ENCODE peak calls at places on chromosomes 13 and 19, in four cellular contexts. S is HepG2, P is A549, F is K562. X is an unnamed sample.

GRCh38 chr13:73913043-73913740 is 221.0 kb downstream of the KLF12 start:
- DNase-seq in S (no peak), P (no peak), F (no peak), X (no peak)

GRCh38 chr19:6232567-6232966 is 47.2 kb downstream of the MLLT1 start:
- DNase-seq in S (no peak), P (no peak), F (no peak), X (no peak)

GRCh38 chr13:24630851-24631341 is 49.3 kb upstream of the ATP12A start:
- DNase-seq in S (no peak), P (no peak), F (peak; percentile 35), X (no peak)

GRCh38 chr19:14004619-14005380 is 1.3 kb downstream of the RFX1 start:
- DNase-seq in S (peak; percentile 58), P (no peak), F (peak; percentile 29), X (no peak)

GRCh38 chr13:62092536-62092935 is 676.9 kb upstream of the PCDH20 start:
- DNase-seq in S (no peak), P (no peak), F (no peak), X (no peak)

GRCh38 chr19:3575260-3575741 is 2.6 kb downstream of the HMG20B start:
- DNase-seq in S (peak; percentile 55), P (peak; percentile 83), F (no peak), X (peak; percentile 76)

GRCh38 chr19:44988896-44989563 is 12.2 kb upstream of the RELB start:
- DNase-seq in S (peak; percentile 52), P (peak; percentile 75), F (peak; percentile 80), X (peak; percentile 86)

GRCh38 chr13:99827011-99827410 is 144.6 kb downstream of the ZIC5 start:
- DNase-seq in S (no peak), P (no peak), F (no peak), X (no peak)

GRCh38 chr19:8302734-8303133 is 5.4 kb downstream of the CD320 start:
- DNase-seq in S (no peak), P (no peak), F (no peak), X (peak; percentile 5)

GRCh38 chr13:54750521-54750920 is 1721.9 kb downstream of the OLFM4 start:
- DNase-seq in S (no peak), P (no peak), F (no peak), X (no peak)

GRCh38 chr19:14686411-14686810 is 3.4 kb upstream of the ZNF333 start:
- DNase-seq in S (peak; percentile 8), P (peak; percentile 47), F (no peak), X (peak; percentile 25)

GRCh38 chr13:21486322-21486721 is 27.2 kb upstream of the ZDHHC20 start:
- DNase-seq in S (no peak), P (no peak), F (no peak), X (no peak)
- TF ChIP-seq NR3C1 in S (no peak), P (no peak), F (no peak), X (no peak)

DNA sequence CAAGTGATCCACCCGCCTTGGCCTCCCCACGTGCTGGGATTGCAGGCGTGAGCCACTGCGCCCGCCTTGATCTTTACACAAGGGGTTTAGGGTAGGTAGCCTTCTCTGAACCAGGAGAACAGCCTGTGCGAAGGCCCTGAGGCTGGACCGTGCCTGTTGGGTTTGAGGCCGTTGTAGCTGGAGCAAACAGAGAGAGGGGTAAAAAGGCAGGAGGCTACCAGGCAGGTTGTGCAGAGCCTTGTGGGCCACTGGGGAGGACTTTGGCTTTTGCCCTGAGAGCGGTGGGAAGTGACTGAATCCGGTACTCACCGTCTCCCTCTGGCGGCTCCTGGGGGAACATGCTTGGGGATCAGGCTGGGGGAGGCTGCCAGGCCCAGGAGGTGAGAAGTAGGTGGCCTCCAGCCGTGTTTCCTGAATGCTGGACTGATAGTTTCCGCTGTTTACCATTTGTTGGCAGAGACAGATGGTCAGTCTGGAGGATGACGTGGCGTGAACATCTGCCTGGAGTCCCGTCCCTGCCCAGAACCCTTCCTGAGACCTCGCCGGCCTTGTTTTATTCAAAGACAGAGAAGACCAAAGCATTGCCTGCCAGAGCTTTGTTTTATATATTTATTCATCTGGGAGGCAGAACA is 24.6 kb downstream of the SPC24 start:
- DNase-seq in S (peak; percentile 87), P (peak; percentile 79), F (peak; percentile 75), X (peak; percentile 90)
- TF ChIP-seq NR3C1 in S (no peak), P (no peak), F (no peak), X (no peak)

GRCh38 chr19:21210037-21210621 is 68.3 kb downstream of the ZNF431 start:
- DNase-seq in S (peak; percentile 86), P (no peak), F (no peak), X (no peak)
- TF ChIP-seq NR3C1 in S (no peak), P (no peak), F (no peak), X (no peak)

GRCh38 chr19:35030257-35031071 is at the start of gene SCN1B:
- DNase-seq in S (peak; percentile 31), P (peak; percentile 85), F (peak; percentile 87), X (peak; percentile 70)
- TF ChIP-seq NR3C1 in S (no peak), P (no peak), F (no peak), X (no peak)

DNA sequence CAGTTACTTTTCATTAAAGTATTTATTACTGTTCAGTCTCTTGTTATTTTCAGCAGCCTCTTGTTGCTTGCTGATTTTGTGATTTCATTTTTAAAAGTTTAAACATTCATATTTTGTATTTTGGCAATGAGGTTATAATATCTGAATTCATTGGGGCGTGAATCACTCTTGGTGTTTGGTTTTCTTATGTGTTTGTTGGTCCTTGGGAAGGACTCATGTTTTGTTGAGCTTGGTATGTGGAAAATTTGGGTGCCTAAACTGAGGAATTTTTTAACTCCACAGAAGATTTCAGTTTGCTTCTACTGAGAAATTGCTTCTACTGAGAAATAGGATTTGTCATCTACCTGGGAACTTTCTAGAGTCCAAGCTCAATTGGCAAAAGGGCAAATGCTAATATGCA is 38.2 kb downstream of the PDS5B start:
- DNase-seq in S (no peak), P (no peak), F (no peak), X (no peak)
- TF ChIP-seq NR3C1 in S (no peak), P (no peak), F (no peak), X (no peak)

GRCh38 chr13:30138511-30138910 is 168.8 kb downstream of the KATNAL1 start:
- DNase-seq in S (no peak), P (no peak), F (no peak), X (no peak)

GRCh38 chr13:30143671-30144400 is 163.5 kb downstream of the KATNAL1 start:
- DNase-seq in S (no peak), P (no peak), F (no peak), X (no peak)

GRCh38 chr13:30141773-30142501 is 165.4 kb downstream of the KATNAL1 start:
- DNase-seq in S (no peak), P (no peak), F (no peak), X (no peak)

GRCh38 chr13:30142502-30143211 is 164.7 kb downstream of the KATNAL1 start:
- DNase-seq in S (peak; percentile 6), P (peak; percentile 39), F (no peak), X (no peak)

GRCh38 chr13:30140973-30141372 is 166.4 kb downstream of the KATNAL1 start:
- DNase-seq in S (no peak), P (no peak), F (no peak), X (no peak)
- TF ChIP-seq NR3C1 in S (no peak), P (no peak), F (no peak), X (no peak)

DNA sequence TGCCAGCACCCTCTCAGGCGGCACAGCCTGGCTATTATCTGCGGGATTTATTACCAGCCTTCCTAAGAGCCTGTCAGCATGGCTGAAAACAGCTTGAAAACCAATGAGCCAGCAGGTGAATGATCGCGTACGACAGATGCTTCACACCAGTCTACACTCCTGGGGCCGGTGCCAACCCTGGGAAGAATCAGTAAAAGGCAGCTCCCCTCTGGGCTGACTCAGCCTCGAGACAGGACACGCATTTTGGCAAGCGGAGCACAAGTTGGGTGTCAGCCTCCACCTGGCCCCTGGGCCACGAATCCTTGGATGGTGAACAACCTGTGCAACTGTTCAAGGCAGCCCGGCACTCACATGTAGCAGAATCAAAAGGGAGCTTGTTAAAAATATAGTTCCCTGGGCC is 15.7 kb downstream of the EMP3 start:
- DNase-seq in S (no peak), P (no peak), F (no peak), X (no peak)
- TF ChIP-seq NR3C1 in S (no peak), P (no peak), F (no peak), X (no peak)

DNA sequence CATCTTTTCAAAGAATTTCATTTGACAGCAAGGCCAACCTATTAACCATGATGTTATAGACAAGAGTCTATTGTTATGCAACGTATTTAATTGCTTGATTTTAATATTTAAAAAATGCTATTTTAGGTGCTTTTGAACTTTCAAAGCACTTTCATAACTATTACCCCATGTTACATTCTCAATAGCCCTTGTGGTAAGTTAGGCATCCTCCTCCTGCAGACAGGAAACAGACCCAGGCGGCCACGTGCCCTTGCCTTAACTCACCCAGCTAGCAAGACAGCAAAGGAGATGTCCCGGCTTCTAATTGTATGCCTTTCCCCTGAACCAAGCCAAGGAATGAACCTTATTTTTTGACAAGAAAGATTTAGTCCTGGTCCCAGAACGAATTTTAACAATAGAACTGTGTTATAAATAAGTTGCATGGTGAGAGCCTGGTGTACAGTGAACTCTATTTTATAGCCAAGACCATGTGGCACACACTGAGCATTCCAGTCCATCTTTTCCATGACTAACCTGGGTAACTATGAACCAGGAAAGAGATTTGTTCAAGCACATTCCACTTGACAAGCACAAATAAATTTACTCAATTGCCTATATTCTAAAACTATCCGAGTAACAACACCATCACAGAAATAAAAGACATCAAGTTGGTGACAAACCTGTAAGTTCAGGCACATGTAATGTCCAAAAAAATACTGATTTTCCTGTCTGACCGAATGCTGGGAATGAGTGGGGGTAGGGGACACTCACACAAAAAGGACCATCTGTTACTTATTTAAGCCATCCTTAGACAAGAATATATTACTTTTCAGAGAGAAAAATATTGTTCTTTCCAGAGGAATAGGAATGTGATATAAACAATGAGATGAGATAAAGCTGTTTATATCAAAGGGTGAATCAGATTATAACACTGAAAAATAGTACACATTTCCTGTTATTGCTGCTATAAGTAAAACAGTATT is 163.0 kb downstream of the EFNB2 start:
- DNase-seq in S (no peak), P (no peak), F (no peak), X (no peak)
- TF ChIP-seq NR3C1 in S (no peak), P (no peak), F (no peak), X (no peak)

GRCh38 chr13:23578411-23579071 is 8.3 kb downstream of the TNFRSF19 start:
- DNase-seq in S (peak; percentile 63), P (peak; percentile 59), F (peak; percentile 48), X (peak; percentile 75)
- TF ChIP-seq NR3C1 in S (no peak), P (no peak), F (no peak), X (no peak)

DNA sequence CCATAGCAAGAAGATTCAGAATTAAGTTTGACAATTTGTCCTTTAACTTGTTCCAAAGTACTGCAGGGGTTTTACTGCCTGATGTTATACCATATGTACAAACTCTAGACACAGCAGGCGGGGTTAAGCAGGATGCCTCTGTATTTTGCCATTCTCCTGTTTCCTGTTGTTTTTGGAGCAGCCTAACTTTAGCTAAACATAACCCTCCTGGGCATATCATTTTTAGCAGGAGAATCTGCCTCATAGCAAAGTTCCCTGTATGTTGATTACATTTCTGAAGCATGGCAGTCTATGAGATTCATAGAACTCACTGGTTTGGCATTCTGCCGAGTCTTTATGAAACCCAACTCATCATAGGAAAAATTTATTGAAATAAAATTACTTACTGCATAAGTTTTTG is 5.2 kb downstream of the LHFPL6 start:
- DNase-seq in S (no peak), P (no peak), F (no peak), X (no peak)
- TF ChIP-seq NR3C1 in S (no peak), P (no peak), F (no peak), X (no peak)

X was measured in WTC11.